ENCODE peak calls at places on chromosomes 5 and 9, in seven cellular contexts. One of them, this sample, is unnamed.

GRCh38 chr5:59361454-59361853 is 532.1 kb downstream of the PDE4D start:
- DNase-seq in SK-N-SH: no peak
- DNase-seq in HepG2: peak; percentile 5
- DNase-seq in K562: no peak
- DNase-seq in GM12878: no peak
- DNase-seq in H1: no peak
- DNase-seq in GM12892: no peak
- DNase-seq in this sample: no peak

GRCh38 chr9:86308687-86309086 is 26.3 kb upstream of the ISCA1 start:
- DNase-seq in SK-N-SH: no peak
- DNase-seq in GM12878: no peak
- DNase-seq in GM12892: no peak
- DNase-seq in H1: no peak
- DNase-seq in K562: no peak
- DNase-seq in HepG2: no peak
- DNase-seq in this sample: no peak

GRCh38 chr9:127179633-127180401 is 57.4 kb upstream of the ANGPTL2 start:
- DNase-seq in K562: no peak
- DNase-seq in SK-N-SH: no peak
- DNase-seq in GM12892: no peak
- DNase-seq in HepG2: no peak
- DNase-seq in H1: no peak
- DNase-seq in GM12878: no peak
- DNase-seq in this sample: no peak

GRCh38 chr5:150441813-150442698 is 7.5 kb downstream of the RPS14 start:
- DNase-seq in K562: no peak
- DNase-seq in SK-N-SH: no peak
- DNase-seq in HepG2: no peak
- DNase-seq in GM12878: no peak
- DNase-seq in GM12892: no peak
- DNase-seq in H1: peak; percentile 60
- DNase-seq in this sample: no peak

GRCh38 chr5:160312139-160312959 is at the start of gene CCNJL:
- DNase-seq in GM12892: peak; percentile 38
- DNase-seq in H1: peak; percentile 92
- DNase-seq in HepG2: peak; percentile 52
- DNase-seq in K562: peak; percentile 12
- DNase-seq in GM12878: no peak
- DNase-seq in SK-N-SH: peak; percentile 100
- DNase-seq in this sample: peak; percentile 62

GRCh38 chr9:132488611-132489010 is 78.6 kb downstream of the CFAP77 start:
- DNase-seq in GM12892: no peak
- DNase-seq in HepG2: no peak
- DNase-seq in H1: no peak
- DNase-seq in GM12878: no peak
- DNase-seq in K562: no peak
- DNase-seq in SK-N-SH: peak; percentile 88
- DNase-seq in this sample: no peak

GRCh38 chr5:89396262-89396975 is 513.4 kb upstream of the MEF2C start:
- DNase-seq in HepG2: no peak
- DNase-seq in SK-N-SH: no peak
- DNase-seq in K562: peak; percentile 74
- DNase-seq in H1: no peak
- DNase-seq in GM12878: peak; percentile 57
- DNase-seq in GM12892: no peak
- DNase-seq in this sample: no peak

GRCh38 chr5:140295414-140295813 is 7.5 kb downstream of the PFDN1 start:
- DNase-seq in GM12892: no peak
- DNase-seq in K562: peak; percentile 71
- DNase-seq in H1: no peak
- DNase-seq in GM12878: no peak
- DNase-seq in HepG2: peak; percentile 67
- DNase-seq in SK-N-SH: no peak
- DNase-seq in this sample: no peak

GRCh38 chr5:1343931-1344901 is 683 bp downstream of the CLPTM1L start:
- DNase-seq in GM12878: no peak
- DNase-seq in K562: peak; percentile 44
- DNase-seq in GM12892: no peak
- DNase-seq in SK-N-SH: peak; percentile 66
- DNase-seq in H1: peak; percentile 54
- DNase-seq in HepG2: no peak
- DNase-seq in this sample: no peak

GRCh38 chr5:172868924-172869565 is 35.0 kb downstream of the ERGIC1 start:
- DNase-seq in GM12878: no peak
- DNase-seq in H1: no peak
- DNase-seq in GM12892: no peak
- DNase-seq in K562: peak; percentile 44
- DNase-seq in SK-N-SH: peak; percentile 39
- DNase-seq in HepG2: peak; percentile 64
- DNase-seq in this sample: no peak

GRCh38 chr9:23851024-23851629 is 25.1 kb upstream of the ELAVL2 start:
- DNase-seq in GM12878: no peak
- DNase-seq in GM12892: no peak
- DNase-seq in H1: peak; percentile 77
- DNase-seq in SK-N-SH: peak; percentile 57
- DNase-seq in HepG2: no peak
- DNase-seq in K562: no peak
- DNase-seq in this sample: no peak

GRCh38 chr5:31864015-31864414 is 225.1 kb downstream of the PDZD2 start:
- DNase-seq in SK-N-SH: peak; percentile 84
- DNase-seq in K562: no peak
- DNase-seq in GM12892: no peak
- DNase-seq in HepG2: no peak
- DNase-seq in H1: no peak
- DNase-seq in GM12878: no peak
- DNase-seq in this sample: no peak

GRCh38 chr5:132427285-132428146 is 58.0 kb downstream of the SLC22A5 start:
- DNase-seq in GM12878: no peak
- DNase-seq in GM12892: no peak
- DNase-seq in SK-N-SH: peak; percentile 36
- DNase-seq in H1: peak; percentile 43
- DNase-seq in HepG2: no peak
- DNase-seq in K562: no peak
- DNase-seq in this sample: no peak

GRCh38 chr9:4550777-4551476 is 60.7 kb downstream of the SLC1A1 start:
- DNase-seq in GM12892: no peak
- DNase-seq in H1: no peak
- DNase-seq in K562: no peak
- DNase-seq in GM12878: no peak
- DNase-seq in HepG2: no peak
- DNase-seq in SK-N-SH: no peak
- DNase-seq in this sample: no peak

GRCh38 chr9:4547016-4547415 is 56.7 kb downstream of the SLC1A1 start:
- DNase-seq in GM12878: no peak
- DNase-seq in K562: no peak
- DNase-seq in H1: no peak
- DNase-seq in HepG2: no peak
- DNase-seq in GM12892: no peak
- DNase-seq in SK-N-SH: no peak
- DNase-seq in this sample: no peak

GRCh38 chr9:4553951-4554381 is 63.7 kb downstream of the SLC1A1 start:
- DNase-seq in GM12878: no peak
- DNase-seq in H1: no peak
- DNase-seq in GM12892: no peak
- DNase-seq in SK-N-SH: no peak
- DNase-seq in HepG2: no peak
- DNase-seq in K562: no peak
- DNase-seq in this sample: no peak

GRCh38 chr9:4548796-4549725 is 58.8 kb downstream of the SLC1A1 start:
- DNase-seq in K562: peak; percentile 18
- DNase-seq in H1: peak; percentile 82
- DNase-seq in SK-N-SH: peak; percentile 16
- DNase-seq in GM12892: no peak
- DNase-seq in GM12878: no peak
- DNase-seq in HepG2: peak; percentile 10
- DNase-seq in this sample: no peak

GRCh38 chr9:4549751-4550295 is 59.6 kb downstream of the SLC1A1 start:
- DNase-seq in H1: no peak
- DNase-seq in GM12878: no peak
- DNase-seq in SK-N-SH: no peak
- DNase-seq in GM12892: no peak
- DNase-seq in HepG2: no peak
- DNase-seq in K562: no peak
- DNase-seq in this sample: no peak
- TF ChIP-seq TAF1 in H1: no peak
- TF ChIP-seq TAF1 in GM12878: no peak
- TF ChIP-seq TAF1 in SK-N-SH: no peak
- TF ChIP-seq TAF1 in GM12892: no peak
- TF ChIP-seq TAF1 in HepG2: no peak
- TF ChIP-seq TAF1 in K562: no peak
- TF ChIP-seq TAF1 in this sample: no peak

GRCh38 chr9:14298607-14299022 is 15.3 kb downstream of the NFIB start:
- DNase-seq in GM12878: no peak
- DNase-seq in GM12892: no peak
- DNase-seq in K562: no peak
- DNase-seq in SK-N-SH: no peak
- DNase-seq in HepG2: no peak
- DNase-seq in H1: no peak
- DNase-seq in this sample: no peak
- TF ChIP-seq POLR2AphosphoS5 in GM12878: no peak
- TF ChIP-seq POLR2AphosphoS5 in GM12892: no peak
- TF ChIP-seq POLR2AphosphoS5 in K562: no peak
- TF ChIP-seq POLR2AphosphoS5 in SK-N-SH: no peak
- TF ChIP-seq POLR2AphosphoS5 in HepG2: no peak
- TF ChIP-seq POLR2AphosphoS5 in H1: no peak
- TF ChIP-seq POLR2AphosphoS5 in this sample: no peak

GRCh38 chr9:13444272-13444608 is 164.7 kb upstream of the MPDZ start:
- DNase-seq in SK-N-SH: no peak
- DNase-seq in H1: no peak
- DNase-seq in GM12878: no peak
- DNase-seq in GM12892: no peak
- DNase-seq in K562: no peak
- DNase-seq in HepG2: no peak
- DNase-seq in this sample: no peak

GRCh38 chr9:13443380-13444271 is 164.1 kb upstream of the MPDZ start:
- DNase-seq in K562: no peak
- DNase-seq in GM12878: no peak
- DNase-seq in SK-N-SH: no peak
- DNase-seq in HepG2: no peak
- DNase-seq in GM12892: no peak
- DNase-seq in H1: no peak
- DNase-seq in this sample: no peak

GRCh38 chr9:13446261-13446660 is 166.8 kb upstream of the MPDZ start:
- DNase-seq in H1: no peak
- DNase-seq in GM12892: no peak
- DNase-seq in GM12878: no peak
- DNase-seq in K562: no peak
- DNase-seq in HepG2: no peak
- DNase-seq in SK-N-SH: no peak
- DNase-seq in this sample: no peak

GRCh38 chr9:13444696-13445095 is 165.2 kb upstream of the MPDZ start:
- DNase-seq in GM12878: no peak
- DNase-seq in H1: no peak
- DNase-seq in HepG2: no peak
- DNase-seq in GM12892: no peak
- DNase-seq in K562: no peak
- DNase-seq in SK-N-SH: no peak
- DNase-seq in this sample: no peak

DNA sequence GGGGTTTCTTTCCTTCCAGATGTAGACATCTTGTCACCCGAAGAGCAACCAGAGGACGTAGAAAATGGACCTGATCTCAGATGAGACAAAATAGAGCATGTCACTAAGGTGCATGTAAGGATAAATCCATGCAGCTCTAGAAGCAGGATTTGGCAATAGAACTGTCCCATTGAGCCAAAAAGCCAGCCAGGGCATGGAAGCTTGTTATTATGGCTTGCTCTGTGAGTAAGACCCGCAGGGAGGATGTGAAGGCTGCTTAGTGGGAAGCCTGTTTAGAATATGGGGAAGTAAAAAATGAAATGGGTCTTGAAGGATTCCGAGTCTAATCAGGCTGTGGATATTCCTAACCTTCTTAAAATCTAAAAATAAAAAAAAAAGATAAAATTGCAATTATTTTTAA is 165.6 kb upstream of the MPDZ start:
- DNase-seq in SK-N-SH: no peak
- DNase-seq in GM12878: no peak
- DNase-seq in H1: no peak
- DNase-seq in K562: no peak
- DNase-seq in HepG2: no peak
- DNase-seq in GM12892: no peak
- DNase-seq in this sample: no peak
- TF ChIP-seq TAF1 in SK-N-SH: no peak
- TF ChIP-seq TAF1 in GM12878: no peak
- TF ChIP-seq TAF1 in H1: no peak
- TF ChIP-seq TAF1 in K562: no peak
- TF ChIP-seq TAF1 in HepG2: no peak
- TF ChIP-seq TAF1 in GM12892: no peak
- TF ChIP-seq TAF1 in this sample: no peak

GRCh38 chr9:137479315-137479861 is 20.3 kb upstream of the NSMF start:
- DNase-seq in SK-N-SH: peak; percentile 47
- DNase-seq in GM12892: no peak
- DNase-seq in K562: no peak
- DNase-seq in HepG2: no peak
- DNase-seq in GM12878: no peak
- DNase-seq in H1: no peak
- DNase-seq in this sample: no peak

GRCh38 chr9:137479892-137480685 is 21.0 kb upstream of the NSMF start:
- DNase-seq in K562: no peak
- DNase-seq in GM12878: no peak
- DNase-seq in SK-N-SH: peak; percentile 86
- DNase-seq in GM12892: no peak
- DNase-seq in H1: no peak
- DNase-seq in HepG2: no peak
- DNase-seq in this sample: no peak

GRCh38 chr9:137484551-137485315 is 25.6 kb upstream of the NSMF start:
- DNase-seq in SK-N-SH: peak; percentile 26
- DNase-seq in K562: no peak
- DNase-seq in GM12892: no peak
- DNase-seq in HepG2: no peak
- DNase-seq in H1: no peak
- DNase-seq in GM12878: no peak
- DNase-seq in this sample: no peak

GRCh38 chr9:137480686-137481683 is 21.9 kb upstream of the NSMF start:
- DNase-seq in SK-N-SH: no peak
- DNase-seq in GM12878: no peak
- DNase-seq in K562: no peak
- DNase-seq in GM12892: no peak
- DNase-seq in H1: no peak
- DNase-seq in HepG2: no peak
- DNase-seq in this sample: no peak

DNA sequence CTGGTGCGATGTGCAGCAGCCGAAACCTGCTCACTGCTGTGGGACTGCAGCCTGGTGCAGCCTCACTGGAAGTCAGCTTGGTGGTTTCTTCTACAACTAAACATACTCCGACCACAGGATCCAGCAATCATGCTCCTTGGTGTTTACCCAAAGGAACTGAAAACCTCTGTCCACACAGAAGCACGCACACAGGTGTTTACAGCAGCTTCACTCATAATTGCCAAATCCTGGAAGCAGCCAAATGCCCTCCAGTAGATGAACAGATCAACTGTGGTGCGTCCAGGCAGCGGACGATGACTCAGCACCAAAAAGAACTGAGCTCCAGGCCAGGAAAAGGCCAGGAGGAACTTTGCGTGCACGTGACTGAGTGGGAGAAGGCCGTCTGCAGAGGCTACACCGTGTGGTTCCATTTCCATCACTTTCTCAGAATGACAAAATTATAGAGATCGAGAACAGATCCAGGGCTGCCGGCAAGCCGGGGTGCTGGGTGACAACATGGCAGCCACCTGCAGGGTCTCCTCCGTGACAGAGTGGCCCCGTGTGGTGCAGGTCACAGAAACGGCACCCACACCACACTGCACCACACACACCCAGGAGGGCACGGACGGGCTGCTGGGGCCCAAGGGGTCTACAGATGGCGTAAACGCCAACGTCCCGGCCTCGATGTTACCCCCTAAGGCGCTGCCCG is 23.1 kb upstream of the NSMF start:
- DNase-seq in SK-N-SH: no peak
- DNase-seq in K562: peak; percentile 91
- DNase-seq in HepG2: peak; percentile 31
- DNase-seq in GM12892: no peak
- DNase-seq in H1: no peak
- DNase-seq in GM12878: peak; percentile 8
- DNase-seq in this sample: no peak
- TF ChIP-seq POLR2AphosphoS5 in SK-N-SH: no peak
- TF ChIP-seq POLR2AphosphoS5 in K562: no peak
- TF ChIP-seq POLR2AphosphoS5 in HepG2: no peak
- TF ChIP-seq POLR2AphosphoS5 in GM12892: no peak
- TF ChIP-seq POLR2AphosphoS5 in H1: no peak
- TF ChIP-seq POLR2AphosphoS5 in GM12878: no peak
- TF ChIP-seq POLR2AphosphoS5 in this sample: no peak